ENCODE peak calls at places on chromosomes 6 and 20, in five cellular contexts. Z is fibroblast of lung; K is AG10803; Q is CD8-positive, alpha-beta T cell; B is left lung. L is an unnamed sample.

GRCh38 chr6:162262466-162263196 is 464.9 kb downstream of the PRKN start:
- DNase-seq in Z (no peak), K (no peak), Q (no peak), B (no peak), L (no peak)

GRCh38 chr6:28134015-28134414 is 7.7 kb upstream of the ZKSCAN8 start:
- DNase-seq in Z (peak; percentile 54), K (peak; percentile 42), Q (no peak), B (no peak), L (peak; percentile 53)

GRCh38 chr6:12331951-12332749 is 42.0 kb downstream of the EDN1 start:
- DNase-seq in Z (no peak), K (peak; percentile 51), Q (no peak), B (no peak), L (peak; percentile 40)

GRCh38 chr6:10991115-10991514 is 53.0 kb downstream of the ELOVL2 start:
- DNase-seq in Z (no peak), K (no peak), Q (no peak), B (no peak), L (no peak)

GRCh38 chr20:36173451-36173933 is 19.0 kb downstream of the EPB41L1 start:
- DNase-seq in Z (peak; percentile 41), K (peak; percentile 12), Q (no peak), B (no peak), L (no peak)

GRCh38 chr6:152984387-152984872 is 1.6 kb upstream of the FBXO5 start:
- DNase-seq in Z (no peak), K (no peak), Q (no peak), B (no peak), L (no peak)

GRCh38 chr6:150372051-150372450 is 3.2 kb downstream of the IYD start:
- DNase-seq in Z (no peak), K (peak; percentile 44), Q (no peak), B (no peak), L (no peak)

GRCh38 chr6:57040011-57040410 is 6.5 kb upstream of the KIAA1586 start:
- DNase-seq in Z (no peak), K (no peak), Q (no peak), B (no peak), L (no peak)

GRCh38 chr6:3744901-3745470 is 6.5 kb downstream of the PXDC1 start:
- DNase-seq in Z (no peak), K (no peak), Q (no peak), B (no peak), L (no peak)

GRCh38 chr6:39950125-39950720 is 16.0 kb upstream of the MOCS1 start:
- DNase-seq in Z (no peak), K (no peak), Q (no peak), B (no peak), L (no peak)

GRCh38 chr20:24808616-24809015 is 140.5 kb upstream of the CST7 start:
- DNase-seq in Z (no peak), K (no peak), Q (no peak), B (no peak), L (no peak)

GRCh38 chr6:89035252-89036106 is 45.1 kb upstream of the PNRC1 start:
- DNase-seq in Z (peak; percentile 100), K (peak; percentile 99), Q (no peak), B (peak; percentile 83), L (peak; percentile 100)

GRCh38 chr20:20593447-20594170 is 118.8 kb downstream of the RALGAPA2 start:
- DNase-seq in Z (peak; percentile 89), K (peak; percentile 50), Q (no peak), B (peak; percentile 33), L (peak; percentile 57)

GRCh38 chr6:27144740-27145079 is 102.8 kb upstream of the PRSS16 start:
- DNase-seq in Z (no peak), K (no peak), Q (no peak), B (no peak), L (no peak)

GRCh38 chr20:52783769-52784168 is 188.4 kb upstream of the TSHZ2 start:
- DNase-seq in Z (peak; percentile 7), K (no peak), Q (no peak), B (no peak), L (no peak)

GRCh38 chr6:23180504-23181293 is 611.3 kb downstream of the HDGFL1 start:
- DNase-seq in Z (peak; percentile 94), K (peak; percentile 88), Q (no peak), B (peak; percentile 62), L (peak; percentile 79)

GRCh38 chr6:15879372-15880261 is 216.8 kb upstream of the DTNBP1 start:
- DNase-seq in Z (peak; percentile 83), K (peak; percentile 67), Q (peak; percentile 69), B (no peak), L (peak; percentile 30)

GRCh38 chr6:118724211-118724610 is 72.8 kb upstream of the CEP85L start:
- DNase-seq in Z (peak; percentile 49), K (no peak), Q (no peak), B (no peak), L (no peak)

DNA sequence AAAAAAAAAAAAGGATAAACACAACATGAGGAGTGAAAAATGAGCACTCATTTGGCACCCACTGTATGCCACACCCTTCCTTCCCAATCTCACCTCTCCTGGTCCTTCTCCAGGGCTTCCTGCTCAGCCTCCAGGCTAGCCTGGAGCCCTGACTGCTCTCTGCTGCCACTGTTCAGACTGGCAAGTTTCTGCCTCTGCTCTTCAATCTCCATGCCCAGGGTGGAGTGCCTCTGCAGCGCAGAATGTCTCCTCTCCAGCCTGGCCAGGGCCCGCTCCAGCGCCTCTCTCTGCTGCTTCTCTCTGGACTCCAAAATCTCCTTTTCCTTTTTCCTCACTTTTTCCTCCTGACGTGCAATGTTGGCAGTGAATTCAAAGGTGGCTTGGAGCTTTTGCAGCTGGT is 194.5 kb downstream of the KIF16B start:
- DNase-seq in Z (no peak), K (no peak), Q (no peak), B (no peak), L (no peak)
- H3K4me3 ChIP-seq in Z (no peak overlapping the region), K (no peak overlapping the region), Q (no peak overlapping the region), B (no peak overlapping the region), L (no peak overlapping the region)

DNA sequence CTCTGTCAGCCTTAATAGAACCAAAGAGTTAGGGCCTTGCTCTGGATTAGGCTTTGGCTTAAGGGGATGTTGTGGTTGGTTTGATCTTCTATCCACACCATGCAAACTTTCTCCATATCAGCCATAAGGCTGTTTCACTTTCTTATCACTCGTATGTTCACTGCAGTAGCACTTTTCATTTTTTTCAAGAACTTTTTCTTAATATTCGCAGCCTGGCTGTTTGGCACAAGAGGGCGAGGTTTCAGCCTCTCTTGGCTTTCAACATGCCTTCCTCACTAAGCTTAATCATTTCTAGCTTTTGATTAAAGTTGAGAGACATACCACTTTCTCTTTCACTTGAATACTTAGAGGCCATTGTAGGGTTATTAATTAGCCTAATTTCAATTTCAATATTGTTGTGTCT is 193.1 kb downstream of the NRN1 start:
- DNase-seq in Z (no peak), K (no peak), Q (no peak), B (no peak), L (no peak)
- TF ChIP-seq CTCF in Z (no peak), K (no peak), Q (no peak), B (no peak), L (no peak)

GRCh38 chr20:53869466-53870258 is 200.7 kb downstream of the BCAS1 start:
- DNase-seq in Z (peak; percentile 82), K (peak; percentile 74), Q (peak; percentile 78), B (peak; percentile 59), L (peak; percentile 83)

GRCh38 chr20:53865905-53866786 is 204.2 kb downstream of the BCAS1 start:
- DNase-seq in Z (peak; percentile 60), K (peak; percentile 77), Q (no peak), B (peak; percentile 44), L (peak; percentile 73)

GRCh38 chr20:53867741-53868351 is 202.5 kb downstream of the BCAS1 start:
- DNase-seq in Z (no peak), K (no peak), Q (no peak), B (no peak), L (no peak)

GRCh38 chr20:53870426-53871199 is 199.8 kb downstream of the BCAS1 start:
- DNase-seq in Z (no peak), K (no peak), Q (no peak), B (no peak), L (no peak)

DNA sequence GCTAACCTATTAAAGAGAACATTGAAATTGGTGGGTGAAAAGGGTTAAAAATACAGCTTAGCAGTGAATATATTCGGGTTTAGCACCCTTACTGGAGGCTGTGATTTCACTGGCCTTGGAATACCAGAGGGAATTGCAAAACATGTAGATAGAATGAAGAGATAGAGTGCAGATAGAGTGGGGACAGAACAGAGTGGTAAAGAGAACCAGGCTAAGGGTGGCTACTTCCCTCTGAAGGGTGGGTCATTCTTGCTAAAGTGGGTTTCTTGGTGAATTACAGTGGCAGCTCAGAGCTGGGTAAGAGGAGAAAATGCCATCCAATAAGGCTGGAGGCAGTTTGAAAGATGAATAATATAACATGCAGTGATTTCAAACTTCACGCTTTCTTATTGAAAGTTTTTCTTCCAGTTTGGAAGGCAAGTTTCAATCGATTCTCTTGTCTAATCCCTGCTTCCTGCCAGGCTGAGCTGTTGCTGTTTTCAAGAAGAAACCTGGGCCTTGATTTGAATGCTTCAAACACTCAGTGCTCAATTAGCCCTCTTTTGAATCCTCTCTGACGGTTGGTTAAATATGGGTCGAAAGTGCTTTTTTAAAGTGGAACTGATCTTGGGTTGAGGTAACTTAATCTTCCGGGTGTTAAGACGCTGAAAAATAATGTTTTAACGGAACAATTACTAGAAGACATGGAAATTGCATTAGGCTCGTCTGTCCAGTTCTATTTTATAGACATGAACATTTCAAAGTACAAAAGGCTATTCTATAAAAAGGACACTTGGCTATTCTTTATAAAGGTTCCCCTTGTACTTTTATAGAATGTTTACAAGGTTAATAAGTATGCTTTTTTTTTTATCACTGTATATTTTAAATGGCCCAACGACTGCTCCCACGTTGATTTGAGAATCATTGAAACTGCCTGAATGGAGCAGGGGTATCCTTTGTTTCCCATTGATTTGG is 203.3 kb downstream of the BCAS1 start:
- DNase-seq in Z (no peak), K (no peak), Q (no peak), B (no peak), L (peak; percentile 27)
- H3K4me3 ChIP-seq in Z (no peak overlapping the region), K (peak overlapping the region; percentile 33), Q (peak overlapping the region; percentile 12), B (no peak overlapping the region), L (no peak overlapping the region)

DNA sequence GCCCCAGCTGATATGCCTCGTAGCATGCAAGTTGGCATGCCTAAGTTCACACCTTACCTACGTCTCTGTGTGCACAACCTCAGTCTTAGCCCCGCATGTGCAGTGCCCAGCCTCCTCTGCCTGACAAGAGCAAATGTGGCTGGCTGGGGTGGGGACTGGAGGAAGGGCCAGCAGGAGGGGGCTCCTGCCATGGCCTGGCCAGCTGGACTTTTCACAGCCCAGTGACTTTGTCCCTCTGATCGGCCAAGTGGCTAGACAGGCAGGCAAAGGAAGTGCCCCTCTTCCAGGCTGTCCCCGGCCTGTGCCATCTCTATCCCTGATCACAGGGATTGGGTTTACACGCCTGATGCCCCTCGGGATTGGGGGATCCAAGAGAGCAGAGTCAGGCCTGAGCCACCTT is 49.5 kb upstream of the SIRPA start:
- DNase-seq in Z (no peak), K (no peak), Q (no peak), B (no peak), L (no peak)
- TF ChIP-seq CTCF in Z (no peak), K (no peak), Q (no peak), B (no peak), L (no peak)

GRCh38 chr20:608970-609369 is 1.1 kb downstream of the TCF15 start:
- DNase-seq in Z (no peak), K (no peak), Q (no peak), B (no peak), L (no peak)
- H3K4me3 ChIP-seq in Z (no peak overlapping the region), K (no peak overlapping the region), Q (no peak overlapping the region), B (no peak overlapping the region), L (no peak overlapping the region)